ENCODE peak calls at places on chromosomes 6 and 20, in seven cellular contexts. D, X, R, I, F, Q and V are unnamed samples.

GRCh38 chr6:34947561-34947960 is 58.5 kb downstream of the ANKS1A start:
- DNase-seq in Q (no peak), D (peak), F (no peak), X (no peak), R (peak), I (no peak), V (no peak)

GRCh38 chr20:36575066-36575743 is 1.8 kb downstream of the TGIF2 start:
- DNase-seq in D (peak), I (peak), R (peak), X (no peak), F (peak), Q (peak), V (no peak)

GRCh38 chr20:10671221-10671849 is 2.5 kb downstream of the JAG1 start:
- DNase-seq in I (peak), F (peak), X (peak), Q (peak), D (peak), R (peak), V (no peak)

GRCh38 chr6:49949062-49949461 is 14.9 kb downstream of the DEFB114 start:
- DNase-seq in Q (no peak), F (no peak), D (no peak), X (no peak), R (no peak), I (no peak), V (no peak)

GRCh38 chr6:27986928-27987725 is 30.1 kb downstream of the OR2B6 start:
- DNase-seq in F (no peak), X (peak), I (no peak), D (peak), Q (peak), R (peak), V (no peak)

GRCh38 chr6:43275782-43276179 is 22.3 kb upstream of the SLC22A7 start:
- DNase-seq in X (no peak), F (no peak), I (no peak), D (no peak), Q (no peak), R (no peak), V (no peak)

GRCh38 chr6:89921691-89922090 is 27.4 kb downstream of the GJA10 start:
- DNase-seq in Q (no peak), X (no peak), D (peak), R (peak), I (no peak), F (no peak), V (no peak)

GRCh38 chr20:7926767-7927166 is 13.5 kb downstream of the HAO1 start:
- DNase-seq in X (no peak), R (peak), Q (peak), D (peak), I (no peak), F (no peak), V (no peak)

GRCh38 chr20:23350855-23351838 is 556 bp downstream of the NXT1 start:
- DNase-seq in D (peak), R (peak), F (peak), X (no peak), Q (peak), I (peak), V (no peak)

GRCh38 chr20:23689399-23689690 is 507 bp upstream of the CST4 start:
- DNase-seq in F (no peak), R (no peak), Q (no peak), X (no peak), I (no peak), D (no peak), V (no peak)

GRCh38 chr20:61907081-61907891 is 158.4 kb downstream of the TAF4 start:
- DNase-seq in Q (no peak), F (no peak), R (no peak), X (no peak), D (no peak), I (no peak), V (no peak)

GRCh38 chr6:144993870-144994269 is 708.7 kb downstream of the UTRN start:
- DNase-seq in X (peak), I (no peak), R (peak), Q (peak), D (peak), F (no peak), V (no peak)

GRCh38 chr6:144999127-144999526 is 714.0 kb downstream of the UTRN start:
- DNase-seq in Q (no peak), F (no peak), R (no peak), D (peak), X (no peak), I (no peak), V (no peak)
- TF ChIP-seq CTCF in Q (peak), F (no peak), R (no peak), D (no peak), X (no peak), I (no peak), V (no peak)

GRCh38 chr6:29737707-29738630 is 14.7 kb downstream of the HLA-F start:
- DNase-seq in R (peak), X (no peak), D (peak), F (peak), I (peak), Q (peak), V (no peak)
- TF ChIP-seq CTCF in R (peak), X (peak), D (peak), F (peak), I (peak), Q (peak), V (peak)

GRCh38 chr6:135853986-135854385 is 2.5 kb downstream of the PDE7B start:
- DNase-seq in D (no peak), R (no peak), F (no peak), Q (no peak), X (no peak), I (no peak), V (no peak)

GRCh38 chr6:135852775-135853174 is 1.3 kb downstream of the PDE7B start:
- DNase-seq in I (no peak), X (no peak), F (no peak), Q (no peak), R (no peak), D (no peak), V (no peak)

GRCh38 chr6:135851442-135852271 is at the start of gene PDE7B:
- DNase-seq in R (peak), Q (peak), I (peak), F (peak), D (peak), X (peak), V (peak)

GRCh38 chr6:135854799-135855198 is 3.3 kb downstream of the PDE7B start:
- DNase-seq in I (no peak), F (no peak), Q (no peak), D (no peak), R (no peak), X (no peak), V (no peak)

DNA sequence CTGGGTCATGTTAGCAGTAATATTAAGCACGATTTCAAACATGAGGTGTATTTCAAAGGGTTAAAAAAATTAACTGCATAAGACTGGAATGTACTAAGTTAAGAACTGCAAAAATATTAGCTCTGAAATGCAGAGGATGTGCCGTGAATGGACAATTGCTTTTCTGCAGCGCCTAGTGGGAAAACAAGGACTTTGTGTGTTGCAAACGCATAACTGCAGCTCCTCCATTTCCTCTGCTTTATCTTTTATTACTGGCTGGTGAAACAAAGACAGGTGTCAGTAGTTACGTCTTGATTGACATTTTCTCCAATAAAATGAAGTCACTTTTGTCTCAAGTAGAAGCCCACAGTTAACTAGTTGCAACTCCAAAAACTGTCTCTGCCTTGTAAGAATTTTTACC is 1.7 kb downstream of the PDE7B start:
- DNase-seq in Q (peak), I (no peak), R (no peak), X (no peak), D (no peak), F (no peak), V (no peak)
- TF ChIP-seq CTCF in Q (peak), I (no peak), R (no peak), X (no peak), D (no peak), F (no peak), V (no peak)

DNA sequence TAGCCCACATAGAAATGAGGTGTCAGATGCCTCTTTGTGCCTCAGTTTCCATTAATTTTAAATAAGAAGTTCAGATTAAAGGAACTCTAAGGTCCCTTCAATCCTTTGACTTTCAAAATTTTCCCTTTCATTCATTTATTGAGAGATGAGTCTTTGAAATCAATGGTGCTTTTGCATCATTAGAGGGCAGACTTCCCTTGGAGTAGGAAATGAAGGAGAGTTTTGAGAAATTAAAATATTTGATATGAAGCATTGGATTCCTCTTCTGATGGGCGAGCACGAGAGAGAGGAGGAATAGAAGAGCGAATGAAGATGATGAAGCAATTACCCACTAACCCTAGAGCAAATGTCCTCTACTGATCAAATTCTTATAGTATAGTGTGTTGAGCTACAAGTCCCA is 105.7 kb downstream of the EDN1 start:
- DNase-seq in R (no peak), D (peak), X (no peak), Q (no peak), F (no peak), I (no peak), V (no peak)
- TF ChIP-seq CTCF in R (no peak), D (peak), X (peak), Q (peak), F (no peak), I (no peak), V (no peak)

GRCh38 chr6:12311106-12311505 is 20.9 kb downstream of the EDN1 start:
- DNase-seq in F (no peak), Q (no peak), I (no peak), X (no peak), D (peak), R (peak), V (no peak)
- TF ChIP-seq CTCF in F (no peak), Q (peak), I (no peak), X (no peak), D (no peak), R (peak), V (no peak)

GRCh38 chr6:169913096-169913615 is 161.7 kb downstream of the ERMARD start:
- DNase-seq in F (no peak), Q (no peak), X (no peak), R (no peak), D (no peak), I (no peak), V (no peak)
- TF ChIP-seq CTCF in F (no peak), Q (no peak), X (no peak), R (no peak), D (no peak), I (no peak), V (no peak)